ENCODE peak calls at places on chromosome 19, in seven cellular contexts. One of them, this sample, is unnamed.
A peak's percentile ranks its signal among the peaks of the same experiment; 100 is the strongest.

GRCh38 chr19:3129112-3129511 is 6.7 kb upstream of the GNA15 start:
- DNase-seq in PC-9: no peak
- DNase-seq in activated B cell treated with CpG ODN at 0.5 μM for 24 hours: no peak
- DNase-seq in dorsolateral prefrontal cortex: no peak
- DNase-seq in thoracic aorta: no peak
- DNase-seq in fibroblast of the aortic adventitia: peak; percentile 84
- DNase-seq in progenitor cell of endocrine pancreas: no peak
- DNase-seq in this sample: no peak

GRCh38 chr19:2186071-2186846 is 22.5 kb downstream of the DOT1L start:
- DNase-seq in PC-9: no peak
- DNase-seq in progenitor cell of endocrine pancreas: no peak
- DNase-seq in thoracic aorta: peak; percentile 62
- DNase-seq in fibroblast of the aortic adventitia: peak; percentile 99
- DNase-seq in dorsolateral prefrontal cortex: peak; percentile 75
- DNase-seq in activated B cell treated with CpG ODN at 0.5 μM for 24 hours: no peak
- DNase-seq in this sample: no peak

GRCh38 chr19:47369923-47370625 is 21.0 kb downstream of the DHX34 start:
- DNase-seq in PC-9: peak; percentile 54
- DNase-seq in progenitor cell of endocrine pancreas: no peak
- DNase-seq in fibroblast of the aortic adventitia: peak; percentile 33
- DNase-seq in thoracic aorta: no peak
- DNase-seq in activated B cell treated with CpG ODN at 0.5 μM for 24 hours: no peak
- DNase-seq in dorsolateral prefrontal cortex: peak; percentile 67
- DNase-seq in this sample: peak; percentile 96

GRCh38 chr19:11092181-11092538 is 2.9 kb downstream of the LDLR start:
- DNase-seq in PC-9: no peak
- DNase-seq in dorsolateral prefrontal cortex: no peak
- DNase-seq in thoracic aorta: no peak
- DNase-seq in activated B cell treated with CpG ODN at 0.5 μM for 24 hours: no peak
- DNase-seq in fibroblast of the aortic adventitia: peak; percentile 61
- DNase-seq in progenitor cell of endocrine pancreas: no peak
- DNase-seq in this sample: no peak

GRCh38 chr19:5951338-5951861 is 26.5 kb downstream of the RANBP3 start:
- DNase-seq in progenitor cell of endocrine pancreas: no peak
- DNase-seq in dorsolateral prefrontal cortex: no peak
- DNase-seq in activated B cell treated with CpG ODN at 0.5 μM for 24 hours: no peak
- DNase-seq in thoracic aorta: no peak
- DNase-seq in PC-9: no peak
- DNase-seq in fibroblast of the aortic adventitia: no peak
- DNase-seq in this sample: peak; percentile 67

GRCh38 chr19:38773469-38774177 is at the start of gene LGALS7:
- DNase-seq in fibroblast of the aortic adventitia: no peak
- DNase-seq in PC-9: no peak
- DNase-seq in dorsolateral prefrontal cortex: no peak
- DNase-seq in activated B cell treated with CpG ODN at 0.5 μM for 24 hours: no peak
- DNase-seq in thoracic aorta: no peak
- DNase-seq in progenitor cell of endocrine pancreas: no peak
- DNase-seq in this sample: no peak

GRCh38 chr19:40006273-40006691 is 9.4 kb downstream of the ZNF546 start:
- DNase-seq in PC-9: no peak
- DNase-seq in fibroblast of the aortic adventitia: peak; percentile 70
- DNase-seq in dorsolateral prefrontal cortex: no peak
- DNase-seq in activated B cell treated with CpG ODN at 0.5 μM for 24 hours: no peak
- DNase-seq in progenitor cell of endocrine pancreas: no peak
- DNase-seq in thoracic aorta: no peak
- DNase-seq in this sample: no peak

GRCh38 chr19:4415352-4415751 is 12.9 kb downstream of the CHAF1A start:
- DNase-seq in activated B cell treated with CpG ODN at 0.5 μM for 24 hours: no peak
- DNase-seq in thoracic aorta: no peak
- DNase-seq in progenitor cell of endocrine pancreas: no peak
- DNase-seq in PC-9: no peak
- DNase-seq in fibroblast of the aortic adventitia: peak; percentile 39
- DNase-seq in dorsolateral prefrontal cortex: peak; percentile 77
- DNase-seq in this sample: no peak

GRCh38 chr19:53004242-53004641 is 9.5 kb upstream of the ERVV-1 start:
- DNase-seq in activated B cell treated with CpG ODN at 0.5 μM for 24 hours: no peak
- DNase-seq in dorsolateral prefrontal cortex: no peak
- DNase-seq in progenitor cell of endocrine pancreas: no peak
- DNase-seq in fibroblast of the aortic adventitia: no peak
- DNase-seq in PC-9: no peak
- DNase-seq in thoracic aorta: no peak
- DNase-seq in this sample: no peak

GRCh38 chr19:11435833-11436313 is 438 bp downstream of the PRKCSH start:
- DNase-seq in activated B cell treated with CpG ODN at 0.5 μM for 24 hours: no peak
- DNase-seq in progenitor cell of endocrine pancreas: no peak
- DNase-seq in PC-9: peak; percentile 16
- DNase-seq in fibroblast of the aortic adventitia: no peak
- DNase-seq in dorsolateral prefrontal cortex: no peak
- DNase-seq in thoracic aorta: no peak
- DNase-seq in this sample: no peak

GRCh38 chr19:50214699-50215543 is 11.5 kb downstream of the MYH14 start:
- DNase-seq in activated B cell treated with CpG ODN at 0.5 μM for 24 hours: no peak
- DNase-seq in fibroblast of the aortic adventitia: no peak
- DNase-seq in dorsolateral prefrontal cortex: no peak
- DNase-seq in progenitor cell of endocrine pancreas: peak; percentile 64
- DNase-seq in thoracic aorta: no peak
- DNase-seq in PC-9: peak; percentile 99
- DNase-seq in this sample: no peak

GRCh38 chr19:55581145-55581827 is 638 bp upstream of the ZNF579 start:
- DNase-seq in dorsolateral prefrontal cortex: no peak
- DNase-seq in activated B cell treated with CpG ODN at 0.5 μM for 24 hours: no peak
- DNase-seq in progenitor cell of endocrine pancreas: no peak
- DNase-seq in thoracic aorta: no peak
- DNase-seq in PC-9: no peak
- DNase-seq in fibroblast of the aortic adventitia: no peak
- DNase-seq in this sample: no peak

GRCh38 chr19:6825076-6825774 is 52.7 kb downstream of the VAV1 start:
- DNase-seq in activated B cell treated with CpG ODN at 0.5 μM for 24 hours: no peak
- DNase-seq in fibroblast of the aortic adventitia: no peak
- DNase-seq in progenitor cell of endocrine pancreas: no peak
- DNase-seq in thoracic aorta: no peak
- DNase-seq in PC-9: no peak
- DNase-seq in dorsolateral prefrontal cortex: no peak
- DNase-seq in this sample: no peak

GRCh38 chr19:35643255-35644205 is 2.0 kb downstream of the ETV2 start:
- DNase-seq in thoracic aorta: no peak
- DNase-seq in fibroblast of the aortic adventitia: peak; percentile 69
- DNase-seq in PC-9: peak; percentile 84
- DNase-seq in progenitor cell of endocrine pancreas: peak; percentile 69
- DNase-seq in activated B cell treated with CpG ODN at 0.5 μM for 24 hours: peak; percentile 81
- DNase-seq in dorsolateral prefrontal cortex: peak; percentile 45
- DNase-seq in this sample: peak; percentile 73

GRCh38 chr19:13430790-13431582 is 75.3 kb downstream of the CACNA1A start:
- DNase-seq in PC-9: peak; percentile 35
- DNase-seq in thoracic aorta: no peak
- DNase-seq in activated B cell treated with CpG ODN at 0.5 μM for 24 hours: peak; percentile 22
- DNase-seq in fibroblast of the aortic adventitia: peak; percentile 51
- DNase-seq in progenitor cell of endocrine pancreas: peak; percentile 22
- DNase-seq in dorsolateral prefrontal cortex: peak; percentile 49
- DNase-seq in this sample: peak; percentile 52

GRCh38 chr19:40398417-40399056 is 8.6 kb upstream of the HIPK4 start:
- DNase-seq in thoracic aorta: no peak
- DNase-seq in progenitor cell of endocrine pancreas: no peak
- DNase-seq in dorsolateral prefrontal cortex: no peak
- DNase-seq in activated B cell treated with CpG ODN at 0.5 μM for 24 hours: no peak
- DNase-seq in PC-9: no peak
- DNase-seq in fibroblast of the aortic adventitia: no peak
- DNase-seq in this sample: no peak

GRCh38 chr19:11560404-11560988 is 1.5 kb upstream of the ELOF1 start:
- DNase-seq in PC-9: peak; percentile 45
- DNase-seq in thoracic aorta: no peak
- DNase-seq in activated B cell treated with CpG ODN at 0.5 μM for 24 hours: no peak
- DNase-seq in dorsolateral prefrontal cortex: no peak
- DNase-seq in fibroblast of the aortic adventitia: peak; percentile 79
- DNase-seq in progenitor cell of endocrine pancreas: peak; percentile 21
- DNase-seq in this sample: peak; percentile 69

GRCh38 chr19:56746367-56746766 is 74.8 kb upstream of the ZNF835 start:
- DNase-seq in PC-9: no peak
- DNase-seq in fibroblast of the aortic adventitia: no peak
- DNase-seq in dorsolateral prefrontal cortex: no peak
- DNase-seq in activated B cell treated with CpG ODN at 0.5 μM for 24 hours: no peak
- DNase-seq in thoracic aorta: no peak
- DNase-seq in progenitor cell of endocrine pancreas: no peak
- DNase-seq in this sample: no peak

GRCh38 chr19:892243-892996 is 567 bp downstream of the MED16 start:
- DNase-seq in thoracic aorta: no peak
- DNase-seq in progenitor cell of endocrine pancreas: no peak
- DNase-seq in PC-9: no peak
- DNase-seq in activated B cell treated with CpG ODN at 0.5 μM for 24 hours: no peak
- DNase-seq in fibroblast of the aortic adventitia: no peak
- DNase-seq in dorsolateral prefrontal cortex: no peak
- DNase-seq in this sample: no peak

GRCh38 chr19:4301590-4302237 is 475 bp downstream of the TMIGD2 start:
- DNase-seq in dorsolateral prefrontal cortex: no peak
- DNase-seq in activated B cell treated with CpG ODN at 0.5 μM for 24 hours: no peak
- DNase-seq in progenitor cell of endocrine pancreas: no peak
- DNase-seq in PC-9: no peak
- DNase-seq in thoracic aorta: no peak
- DNase-seq in fibroblast of the aortic adventitia: no peak
- DNase-seq in this sample: no peak

GRCh38 chr19:18588611-18589379 is at the start of gene REX1BD:
- DNase-seq in thoracic aorta: peak; percentile 57
- DNase-seq in fibroblast of the aortic adventitia: peak; percentile 78
- DNase-seq in dorsolateral prefrontal cortex: peak; percentile 71
- DNase-seq in PC-9: peak; percentile 81
- DNase-seq in progenitor cell of endocrine pancreas: peak; percentile 72
- DNase-seq in activated B cell treated with CpG ODN at 0.5 μM for 24 hours: peak; percentile 79
- DNase-seq in this sample: peak; percentile 70

GRCh38 chr19:18591735-18592385 is 3.3 kb downstream of the REX1BD start:
- DNase-seq in progenitor cell of endocrine pancreas: no peak
- DNase-seq in thoracic aorta: no peak
- DNase-seq in dorsolateral prefrontal cortex: no peak
- DNase-seq in PC-9: no peak
- DNase-seq in fibroblast of the aortic adventitia: no peak
- DNase-seq in activated B cell treated with CpG ODN at 0.5 μM for 24 hours: no peak
- DNase-seq in this sample: no peak

GRCh38 chr19:18587962-18588610 is 512 bp upstream of the REX1BD start:
- DNase-seq in PC-9: no peak
- DNase-seq in activated B cell treated with CpG ODN at 0.5 μM for 24 hours: no peak
- DNase-seq in fibroblast of the aortic adventitia: no peak
- DNase-seq in progenitor cell of endocrine pancreas: no peak
- DNase-seq in dorsolateral prefrontal cortex: no peak
- DNase-seq in thoracic aorta: no peak
- DNase-seq in this sample: no peak

GRCh38 chr19:18589380-18590272 is 1.0 kb downstream of the REX1BD start:
- DNase-seq in activated B cell treated with CpG ODN at 0.5 μM for 24 hours: no peak
- DNase-seq in PC-9: peak; percentile 70
- DNase-seq in fibroblast of the aortic adventitia: peak; percentile 45
- DNase-seq in dorsolateral prefrontal cortex: no peak
- DNase-seq in thoracic aorta: no peak
- DNase-seq in progenitor cell of endocrine pancreas: peak; percentile 58
- DNase-seq in this sample: peak; percentile 64

GRCh38 chr19:18590273-18591272 is 2.0 kb downstream of the REX1BD start:
- DNase-seq in PC-9: no peak
- DNase-seq in thoracic aorta: no peak
- DNase-seq in activated B cell treated with CpG ODN at 0.5 μM for 24 hours: no peak
- DNase-seq in progenitor cell of endocrine pancreas: peak; percentile 56
- DNase-seq in dorsolateral prefrontal cortex: peak; percentile 94
- DNase-seq in fibroblast of the aortic adventitia: no peak
- DNase-seq in this sample: peak; percentile 64
- TF ChIP-seq CTCF in PC-9: no peak
- TF ChIP-seq CTCF in thoracic aorta: no peak
- TF ChIP-seq CTCF in activated B cell treated with CpG ODN at 0.5 μM for 24 hours: no peak
- TF ChIP-seq CTCF in progenitor cell of endocrine pancreas: peak; percentile 64
- TF ChIP-seq CTCF in dorsolateral prefrontal cortex: peak; percentile 67
- TF ChIP-seq CTCF in fibroblast of the aortic adventitia: no peak
- TF ChIP-seq CTCF in this sample: peak; percentile 34

GRCh38 chr19:42176990-42177685 is 40.3 kb downstream of the DEDD2 start:
- DNase-seq in dorsolateral prefrontal cortex: peak; percentile 82
- DNase-seq in fibroblast of the aortic adventitia: peak; percentile 58
- DNase-seq in thoracic aorta: no peak
- DNase-seq in PC-9: peak; percentile 75
- DNase-seq in activated B cell treated with CpG ODN at 0.5 μM for 24 hours: peak; percentile 71
- DNase-seq in progenitor cell of endocrine pancreas: peak; percentile 65
- DNase-seq in this sample: peak; percentile 62
- TF ChIP-seq CTCF in dorsolateral prefrontal cortex: peak; percentile 34
- TF ChIP-seq CTCF in fibroblast of the aortic adventitia: peak; percentile 52
- TF ChIP-seq CTCF in thoracic aorta: peak; percentile 28
- TF ChIP-seq CTCF in PC-9: no peak
- TF ChIP-seq CTCF in activated B cell treated with CpG ODN at 0.5 μM for 24 hours: no peak
- TF ChIP-seq CTCF in progenitor cell of endocrine pancreas: peak; percentile 58
- TF ChIP-seq CTCF in this sample: peak; percentile 47

DNA sequence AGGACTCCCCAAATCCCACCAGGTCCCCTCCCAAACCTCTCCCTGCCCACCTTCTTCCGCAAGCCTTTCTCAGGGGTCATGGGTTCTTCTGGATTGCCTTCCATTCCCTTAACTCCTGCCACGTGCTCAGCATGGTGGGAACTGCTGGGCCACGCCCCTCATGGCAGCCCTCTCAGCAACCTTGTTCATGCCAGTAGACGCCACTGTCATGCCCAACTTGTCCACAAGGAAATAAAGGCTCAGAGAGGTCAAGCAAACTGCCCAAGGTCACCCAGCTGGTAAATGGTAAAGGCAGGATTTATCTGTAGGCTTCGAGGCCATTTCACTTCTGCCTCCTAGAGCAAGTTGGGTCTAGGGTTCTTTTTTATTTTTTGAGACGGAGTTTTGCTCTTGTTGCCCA is 10.9 kb downstream of the PRAM1 start:
- DNase-seq in activated B cell treated with CpG ODN at 0.5 μM for 24 hours: no peak
- DNase-seq in progenitor cell of endocrine pancreas: no peak
- DNase-seq in fibroblast of the aortic adventitia: no peak
- DNase-seq in PC-9: no peak
- DNase-seq in thoracic aorta: no peak
- DNase-seq in dorsolateral prefrontal cortex: no peak
- DNase-seq in this sample: no peak
- TF ChIP-seq CTCF in activated B cell treated with CpG ODN at 0.5 μM for 24 hours: no peak
- TF ChIP-seq CTCF in progenitor cell of endocrine pancreas: peak; percentile 13
- TF ChIP-seq CTCF in fibroblast of the aortic adventitia: peak; percentile 18
- TF ChIP-seq CTCF in PC-9: no peak
- TF ChIP-seq CTCF in thoracic aorta: no peak
- TF ChIP-seq CTCF in dorsolateral prefrontal cortex: no peak
- TF ChIP-seq CTCF in this sample: peak; percentile 12

GRCh38 chr19:16298334-16298733 is 26.3 kb upstream of the KLF2 start:
- DNase-seq in progenitor cell of endocrine pancreas: no peak
- DNase-seq in thoracic aorta: no peak
- DNase-seq in activated B cell treated with CpG ODN at 0.5 μM for 24 hours: no peak
- DNase-seq in dorsolateral prefrontal cortex: no peak
- DNase-seq in PC-9: no peak
- DNase-seq in fibroblast of the aortic adventitia: no peak
- DNase-seq in this sample: no peak
- TF ChIP-seq CTCF in progenitor cell of endocrine pancreas: no peak
- TF ChIP-seq CTCF in thoracic aorta: no peak
- TF ChIP-seq CTCF in activated B cell treated with CpG ODN at 0.5 μM for 24 hours: no peak
- TF ChIP-seq CTCF in dorsolateral prefrontal cortex: no peak
- TF ChIP-seq CTCF in PC-9: no peak
- TF ChIP-seq CTCF in fibroblast of the aortic adventitia: no peak
- TF ChIP-seq CTCF in this sample: no peak